ENCODE peak calls at places on chromosomes 7 and 10, in six cellular contexts. S is prostate gland, X is ovary, C is mammary epithelial cell, F is gastrocnemius medialis, P is Panc1. Y is an unnamed sample. For H3K4me1, the result is how much of the 10 kb centered on the place peaks cover.

GRCh38 chr10:32618482-32618881 is 172.5 kb downstream of the CCDC7 start:
- DNase-seq in P (no peak), F (no peak), X (no peak), C (no peak), S (no peak), Y (no peak)

GRCh38 chr7:90666186-90666585 is 70.1 kb downstream of the CDK14 start:
- DNase-seq in X (no peak), C (no peak), P (no peak), S (no peak), F (no peak), Y (no peak)

GRCh38 chr10:101778781-101779543 is 3.0 kb upstream of the FGF8 start:
- DNase-seq in S (no peak), X (peak), C (no peak), P (no peak), F (no peak), Y (peak)

GRCh38 chr7:8931906-8932646 is 498.7 kb downstream of the NXPH1 start:
- DNase-seq in F (no peak), C (no peak), S (no peak), X (no peak), P (no peak), Y (no peak)

GRCh38 chr10:74890460-74890859 is 64.1 kb downstream of the KAT6B start:
- DNase-seq in C (no peak), S (no peak), P (no peak), F (no peak), X (no peak), Y (no peak)

GRCh38 chr10:103859161-103860141 is 4.1 kb upstream of the SH3PXD2A start:
- DNase-seq in S (peak), C (peak), P (peak), X (peak), F (peak), Y (no peak)

GRCh38 chr10:2494386-2494785 is 573.0 kb upstream of the PFKP start:
- DNase-seq in P (no peak), C (no peak), F (no peak), S (no peak), X (no peak), Y (no peak)

GRCh38 chr10:8037199-8037801 is 17.2 kb upstream of the GATA3 start:
- DNase-seq in S (no peak), F (no peak), C (no peak), X (no peak), P (no peak), Y (no peak)

GRCh38 chr7:95758187-95758586 is 14.2 kb upstream of the DYNC1I1 start:
- DNase-seq in F (no peak), S (no peak), X (no peak), C (no peak), P (no peak), Y (no peak)

GRCh38 chr7:36084485-36085091 is 68.5 kb upstream of the EEPD1 start:
- DNase-seq in F (peak), S (peak), X (peak), P (no peak), C (no peak), Y (peak)

GRCh38 chr10:44300666-44301649 is 83.9 kb downstream of the CXCL12 start:
- DNase-seq in X (no peak), F (no peak), P (no peak), C (peak), S (no peak), Y (no peak)

GRCh38 chr10:117830832-117831231 is 215.9 kb downstream of the RAB11FIP2 start:
- DNase-seq in P (no peak), C (no peak), F (no peak), X (no peak), S (no peak), Y (no peak)

GRCh38 chr10:129031233-129032150 is 435.5 kb upstream of the MGMT start:
- DNase-seq in F (peak), C (peak), X (peak), P (peak), S (peak), Y (no peak)

GRCh38 chr10:17910144-17910789 is 41.5 kb upstream of the SLC39A12 start:
- DNase-seq in C (peak), S (peak), F (no peak), P (peak), X (peak), Y (no peak)

GRCh38 chr10:29204119-29204518 is 84.8 kb upstream of the LYZL1 start:
- DNase-seq in P (no peak), X (no peak), C (no peak), S (no peak), F (no peak), Y (no peak)

GRCh38 chr7:16422917-16423316 is 1.6 kb upstream of the CRPPA start:
- DNase-seq in X (no peak), P (no peak), F (no peak), S (no peak), C (no peak), Y (no peak)

GRCh38 chr7:63998549-63998948 is at the start of gene ZNF722:
- DNase-seq in X (no peak), C (no peak), S (no peak), F (no peak), P (no peak), Y (no peak)

GRCh38 chr7:114758661-114759227 is 163.2 kb upstream of the MDFIC start:
- DNase-seq in S (no peak), C (no peak), P (no peak), X (no peak), F (no peak), Y (no peak)

GRCh38 chr10:130018730-130019185 is 54.7 kb upstream of the EBF3 start:
- DNase-seq in P (no peak), X (no peak), S (no peak), C (no peak), F (no peak), Y (peak)

GRCh38 chr10:106401967-106402366 is 762.5 kb downstream of the SORCS1 start:
- DNase-seq in X (no peak), P (no peak), S (no peak), C (no peak), F (no peak), Y (no peak)

GRCh38 chr10:43594944-43595589 is 11.2 kb upstream of the ZNF485 start:
- DNase-seq in S (no peak), C (no peak), F (no peak), P (no peak), X (no peak), Y (no peak)

GRCh38 chr10:120382360-120382759 is 74.7 kb upstream of the PLPP4 start:
- DNase-seq in X (no peak), P (no peak), F (no peak), S (no peak), C (no peak), Y (no peak)

GRCh38 chr10:17643339-17643754 is 604 bp upstream of the STAM start:
- DNase-seq in F (peak), P (no peak), S (peak), C (peak), X (no peak), Y (peak)

GRCh38 chr10:101839421-101840063 is 4.1 kb downstream of the KCNIP2 start:
- DNase-seq in X (no peak), S (no peak), P (no peak), F (no peak), C (peak), Y (no peak)

GRCh38 chr10:63120554-63120953 is 12.6 kb upstream of the NRBF2 start:
- DNase-seq in S (no peak), F (no peak), P (no peak), C (peak), X (no peak), Y (no peak)

GRCh38 chr7:16660702-16661464 is 14.9 kb downstream of the BZW2 start:
- DNase-seq in F (no peak), S (no peak), X (no peak), C (peak), P (no peak), Y (no peak)

GRCh38 chr10:71771821-71772617 is 1.3 kb downstream of the VSIR start:
- DNase-seq in S (peak), X (peak), C (peak), F (peak), P (no peak), Y (peak)

GRCh38 chr7:130930260-130930659 is 196.3 kb upstream of the KLF14 start:
- DNase-seq in X (no peak), F (no peak), S (no peak), P (no peak), C (no peak), Y (no peak)

GRCh38 chr7:20558963-20559716 is 56.3 kb upstream of the ABCB5 start:
- DNase-seq in F (no peak), S (no peak), P (no peak), X (no peak), C (no peak), Y (no peak)

GRCh38 chr7:100882201-100882600 is 7.3 kb downstream of the SRRT start:
- DNase-seq in P (no peak), C (no peak), S (no peak), F (no peak), X (no peak), Y (no peak)

GRCh38 chr7:100878685-100879084 is 3.8 kb downstream of the SRRT start:
- DNase-seq in P (no peak), C (no peak), F (no peak), X (no peak), S (no peak), Y (no peak)

GRCh38 chr7:100881136-100881535 is 6.2 kb downstream of the SRRT start:
- DNase-seq in S (no peak), X (no peak), P (no peak), C (no peak), F (no peak), Y (no peak)

GRCh38 chr7:100879685-100880261 is 4.9 kb downstream of the SRRT start:
- DNase-seq in S (no peak), F (no peak), C (no peak), P (no peak), X (no peak), Y (no peak)

DNA sequence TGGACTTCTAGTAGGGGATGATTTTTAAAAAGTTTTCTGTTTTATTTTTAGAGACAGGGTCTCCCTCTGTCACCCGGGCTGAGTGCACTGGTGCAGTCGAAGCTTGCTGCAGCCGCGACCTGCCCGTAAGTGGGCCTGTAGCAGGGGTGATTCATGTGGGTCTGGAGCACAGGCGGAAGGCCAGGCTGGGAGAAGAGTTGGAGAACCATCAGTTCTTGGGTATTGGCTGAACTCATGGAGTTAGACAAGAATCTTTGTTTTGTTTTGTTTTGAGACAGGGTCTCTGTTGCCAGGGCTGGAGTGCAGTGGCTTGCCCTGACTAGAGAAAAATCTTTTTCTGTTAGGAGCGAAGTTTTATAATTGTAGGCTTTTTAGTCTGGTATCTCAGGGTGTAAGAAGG is 5.7 kb downstream of the SRRT start:
- DNase-seq in S (no peak), X (no peak), C (no peak), P (no peak), F (no peak), Y (no peak)
- H3K4me1 ChIP-seq in S (under half), X (under half), C (under half), P (under half), F (under half), Y (under half)

DNA sequence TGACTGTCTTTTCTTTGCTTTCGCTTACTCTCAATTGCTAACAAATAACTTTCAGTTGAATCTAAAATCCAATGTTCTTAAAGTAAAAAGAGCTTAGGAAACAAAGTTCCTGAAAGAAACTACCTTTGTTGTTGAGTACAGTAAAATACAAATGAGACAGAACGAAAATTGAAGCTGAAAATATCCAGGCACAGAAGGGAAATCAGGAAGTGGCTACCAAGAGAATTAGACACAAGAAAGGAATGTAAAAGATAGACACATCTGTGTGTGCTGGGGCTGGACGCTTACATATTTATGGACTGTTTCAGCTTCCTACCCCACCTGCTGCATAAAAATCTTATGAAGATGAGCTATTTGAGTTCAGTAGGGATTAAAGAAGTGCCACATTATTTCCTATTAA is 161.7 kb upstream of the PLXDC2 start:
- DNase-seq in C (peak), F (no peak), P (no peak), S (no peak), X (no peak), Y (no peak)
- H3K27ac ChIP-seq in C (peak), F (no peak), P (no peak), S (no peak), X (no peak), Y (peak)

GRCh38 chr10:127536972-127537760 is 11.9 kb upstream of the NPS start:
- DNase-seq in S (no peak), F (no peak), P (no peak), X (no peak), C (no peak), Y (no peak)
- TF ChIP-seq CTCF in S (no peak), F (no peak), P (no peak), X (no peak), C (no peak), Y (no peak)

GRCh38 chr10:88782222-88782621 is 20.3 kb upstream of the LIPM start:
- DNase-seq in X (no peak), F (no peak), S (no peak), C (no peak), P (no peak), Y (no peak)

GRCh38 chr10:88783734-88784133 is 18.8 kb upstream of the LIPM start:
- DNase-seq in F (no peak), C (no peak), S (no peak), P (no peak), X (no peak), Y (no peak)

GRCh38 chr10:88787463-88787862 is 15.1 kb upstream of the LIPM start:
- DNase-seq in C (no peak), P (no peak), F (no peak), X (no peak), S (no peak), Y (no peak)

GRCh38 chr10:88781206-88781605 is 21.3 kb upstream of the LIPM start:
- DNase-seq in S (no peak), C (peak), X (no peak), F (no peak), P (no peak), Y (no peak)

DNA sequence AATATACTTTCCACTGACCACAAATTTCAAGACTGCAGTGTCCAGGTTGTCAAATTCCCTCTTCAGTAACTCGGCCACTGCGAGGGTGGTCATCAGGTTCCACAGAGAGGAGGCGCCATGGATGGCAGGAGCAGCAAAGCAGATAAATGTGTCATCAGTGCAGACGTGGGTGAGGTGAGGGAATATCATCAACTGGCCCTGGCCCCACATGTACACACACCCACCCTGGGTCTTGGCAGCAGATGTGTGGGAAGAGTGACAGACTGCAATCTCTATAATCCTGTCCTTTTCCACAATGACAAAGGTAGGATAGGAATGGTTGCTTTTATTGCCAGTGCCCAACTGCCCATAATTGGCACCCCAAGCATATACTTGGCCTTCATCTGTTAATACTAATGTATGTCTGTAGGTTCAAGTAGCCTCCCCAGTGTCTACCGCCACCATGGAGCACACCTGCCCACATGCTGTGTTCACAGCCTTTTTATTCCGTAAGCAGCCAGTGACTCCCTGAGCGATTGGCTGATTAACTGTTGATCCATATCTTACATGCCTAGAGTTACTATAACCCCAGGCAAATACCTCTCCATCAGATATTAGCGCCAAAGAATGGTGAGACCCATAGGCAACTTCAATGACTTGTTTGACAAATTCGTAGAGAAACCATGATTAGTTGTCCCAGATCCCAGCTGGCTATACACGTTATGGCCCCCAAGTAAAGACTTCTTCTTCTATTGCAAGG is 16.3 kb upstream of the LIPM start:
- DNase-seq in X (no peak), P (no peak), C (no peak), S (no peak), F (no peak), Y (no peak)
- H3K4me1 ChIP-seq in X (under half), P (under half), C (under half), S (under half), F (under half), Y (under half)

GRCh38 chr7:460374-461117 is 59.1 kb downstream of the PDGFA start:
- DNase-seq in X (no peak), P (no peak), C (no peak), F (no peak), S (no peak), Y (peak)
- H3K27ac ChIP-seq in X (no peak), P (no peak), C (no peak), F (no peak), S (no peak), Y (peak)

Y was measured in tibial artery.